ENCODE peak calls at places on chromosomes 2 and 18, in seven cellular contexts. X, O, W, Q, T, R and F are unnamed samples.

GRCh38 chr2:5587726-5588125 is 104.5 kb upstream of the SOX11 start:
- DNase-seq in X (no peak), O (no peak), W (no peak), Q (no peak), T (no peak), R (no peak), F (no peak)

GRCh38 chr2:205107810-205108209 is 562.5 kb downstream of the PARD3B start:
- DNase-seq in X (no peak), O (no peak), W (no peak), Q (no peak), T (no peak), R (no peak), F (no peak)

GRCh38 chr2:41234093-41234492 is 782.2 kb upstream of the SLC8A1 start:
- DNase-seq in X (no peak), O (no peak), W (no peak), Q (no peak), T (no peak), R (no peak), F (no peak)

GRCh38 chr2:64632855-64633819 is 20.6 kb downstream of the SERTAD2 start:
- DNase-seq in X (no peak), O (no peak), W (no peak), Q (no peak), T (no peak), R (no peak), F (no peak)

GRCh38 chr18:67599277-67599676 is 82.8 kb upstream of the DSEL start:
- DNase-seq in X (no peak), O (peak), W (peak), Q (no peak), T (no peak), R (peak), F (no peak)

GRCh38 chr2:60883896-60884295 is 2.5 kb downstream of the REL start:
- DNase-seq in X (no peak), O (no peak), W (no peak), Q (no peak), T (no peak), R (no peak), F (no peak)

GRCh38 chr2:60992985-60993392 is 24.5 kb upstream of the PEX13 start:
- DNase-seq in X (peak), O (no peak), W (no peak), Q (no peak), T (peak), R (no peak), F (peak)

GRCh38 chr2:231181848-231182247 is 16.6 kb upstream of the ARMC9 start:
- DNase-seq in X (peak), O (peak), W (no peak), Q (no peak), T (peak), R (peak), F (peak)

GRCh38 chr2:168181825-168182224 is 65.6 kb downstream of the STK39 start:
- DNase-seq in X (no peak), O (no peak), W (no peak), Q (no peak), T (no peak), R (peak), F (no peak)

GRCh38 chr2:77768508-77768907 is 246.3 kb upstream of the LRRTM4 start:
- DNase-seq in X (no peak), O (no peak), W (no peak), Q (no peak), T (no peak), R (no peak), F (no peak)

GRCh38 chr2:209525336-209525735 is 101.5 kb downstream of the MAP2 start:
- DNase-seq in X (no peak), O (no peak), W (no peak), Q (no peak), T (no peak), R (no peak), F (no peak)

GRCh38 chr2:233745073-233745755 is 14.9 kb upstream of the UGT1A1 start:
- DNase-seq in X (no peak), O (no peak), W (no peak), Q (no peak), T (no peak), R (no peak), F (no peak)

GRCh38 chr2:229688141-229688540 is 26.2 kb downstream of the DNER start:
- DNase-seq in X (no peak), O (no peak), W (no peak), Q (no peak), T (no peak), R (no peak), F (no peak)

GRCh38 chr2:16102976-16103380 is 162.6 kb downstream of the MYCN start:
- DNase-seq in X (no peak), O (no peak), W (no peak), Q (no peak), T (no peak), R (no peak), F (no peak)

GRCh38 chr2:239948100-239948881 is 76.9 kb downstream of the NDUFA10 start:
- DNase-seq in X (no peak), O (no peak), W (no peak), Q (no peak), T (no peak), R (no peak), F (peak)

GRCh38 chr2:120832296-120833070 is 96.8 kb downstream of the GLI2 start:
- DNase-seq in X (no peak), O (no peak), W (no peak), Q (no peak), T (no peak), R (no peak), F (no peak)

GRCh38 chr2:204108874-204109295 is 172.3 kb downstream of the ICOS start:
- DNase-seq in X (no peak), O (no peak), W (no peak), Q (no peak), T (no peak), R (no peak), F (no peak)

GRCh38 chr2:121697108-121697631 is 39.5 kb downstream of the NIFK start:
- DNase-seq in X (no peak), O (no peak), W (no peak), Q (no peak), T (no peak), R (peak), F (no peak)

GRCh38 chr2:134845719-134846118 is 7.3 kb downstream of the ACMSD start:
- DNase-seq in X (no peak), O (peak), W (peak), Q (no peak), T (no peak), R (peak), F (no peak)

GRCh38 chr2:102061962-102062795 is 70.4 kb downstream of the IL1R2 start:
- DNase-seq in X (peak), O (peak), W (no peak), Q (no peak), T (no peak), R (no peak), F (no peak)

GRCh38 chr2:102915128-102915527 is 153.3 kb downstream of the TMEM182 start:
- DNase-seq in X (no peak), O (peak), W (peak), Q (no peak), T (no peak), R (peak), F (no peak)

GRCh38 chr2:112541315-112542122 is 746 bp upstream of the POLR1B start:
- DNase-seq in X (peak), O (peak), W (no peak), Q (no peak), T (peak), R (no peak), F (peak)

GRCh38 chr2:132668189-132668833 is 1.7 kb downstream of the LYPD1 start:
- DNase-seq in X (no peak), O (peak), W (no peak), Q (peak), T (no peak), R (no peak), F (no peak)

GRCh38 chr2:79717364-79718007 is 204.6 kb downstream of the CTNNA2 start:
- DNase-seq in X (no peak), O (peak), W (peak), Q (no peak), T (no peak), R (no peak), F (no peak)

GRCh38 chr18:48832961-48833700 is 117.6 kb downstream of the SMAD7 start:
- DNase-seq in X (peak), O (no peak), W (peak), Q (no peak), T (no peak), R (peak), F (peak)

GRCh38 chr2:232276084-232276738 is 102.3 kb upstream of the ALPP start:
- DNase-seq in X (no peak), O (no peak), W (no peak), Q (no peak), T (no peak), R (peak), F (no peak)

GRCh38 chr18:62781893-62782292 is 66.6 kb downstream of the PHLPP1 start:
- DNase-seq in X (no peak), O (peak), W (no peak), Q (no peak), T (no peak), R (peak), F (no peak)

GRCh38 chr18:58091099-58091611 is 47.1 kb downstream of the NEDD4L start:
- DNase-seq in X (no peak), O (no peak), W (peak), Q (peak), T (peak), R (peak), F (peak)

GRCh38 chr2:184363213-184363612 is 235.1 kb upstream of the ZNF804A start:
- DNase-seq in X (no peak), O (no peak), W (no peak), Q (no peak), T (no peak), R (no peak), F (no peak)

GRCh38 chr2:31274700-31275075 is 40.7 kb downstream of the EHD3 start:
- DNase-seq in X (no peak), O (no peak), W (no peak), Q (no peak), T (no peak), R (no peak), F (no peak)

GRCh38 chr2:641501-642430 is 35.4 kb downstream of the TMEM18 start:
- DNase-seq in X (no peak), O (no peak), W (no peak), Q (no peak), T (no peak), R (no peak), F (no peak)

GRCh38 chr2:237874585-237875161 is 15.2 kb downstream of the RAMP1 start:
- DNase-seq in X (no peak), O (peak), W (no peak), Q (no peak), T (no peak), R (peak), F (no peak)

GRCh38 chr2:33425660-33426059 is 50.8 kb upstream of the RASGRP3 start:
- DNase-seq in X (no peak), O (no peak), W (no peak), Q (no peak), T (no peak), R (peak), F (no peak)

GRCh38 chr2:158716091-158716815 is 78.9 kb upstream of the DAPL1 start:
- DNase-seq in X (peak), O (no peak), W (no peak), Q (no peak), T (no peak), R (no peak), F (no peak)

GRCh38 chr2:96618599-96619283 is 19.4 kb downstream of the KANSL3 start:
- DNase-seq in X (no peak), O (no peak), W (no peak), Q (no peak), T (no peak), R (no peak), F (no peak)

GRCh38 chr2:105261061-105261460 is 19.5 kb downstream of the GPR45 start:
- DNase-seq in X (no peak), O (peak), W (peak), Q (no peak), T (no peak), R (peak), F (no peak)

GRCh38 chr2:137050949-137051348 is 285.6 kb downstream of the THSD7B start:
- DNase-seq in X (no peak), O (no peak), W (no peak), Q (no peak), T (no peak), R (peak), F (no peak)
- TF ChIP-seq CTCF in X (no peak), O (peak), W (peak), Q (no peak), T (no peak), R (peak), F (no peak)

GRCh38 chr2:160291382-160291781 is 91.3 kb upstream of the ITGB6 start:
- DNase-seq in X (no peak), O (no peak), W (no peak), Q (no peak), T (no peak), R (no peak), F (no peak)
- TF ChIP-seq CTCF in X (peak), O (no peak), W (no peak), Q (no peak), T (no peak), R (no peak), F (no peak)

GRCh38 chr18:55097406-55098170 is 138.3 kb upstream of the CCDC68 start:
- DNase-seq in X (no peak), O (no peak), W (peak), Q (no peak), T (no peak), R (no peak), F (no peak)

GRCh38 chr18:55095579-55095978 is 136.3 kb upstream of the CCDC68 start:
- DNase-seq in X (no peak), O (no peak), W (no peak), Q (no peak), T (no peak), R (no peak), F (no peak)

GRCh38 chr18:55093808-55094207 is 134.5 kb upstream of the CCDC68 start:
- DNase-seq in X (no peak), O (no peak), W (no peak), Q (no peak), T (no peak), R (no peak), F (no peak)

GRCh38 chr18:55093295-55093694 is 134.0 kb upstream of the CCDC68 start:
- DNase-seq in X (no peak), O (no peak), W (no peak), Q (no peak), T (no peak), R (no peak), F (no peak)

GRCh38 chr18:55096261-55097026 is 137.2 kb upstream of the CCDC68 start:
- DNase-seq in X (peak), O (peak), W (no peak), Q (no peak), T (peak), R (peak), F (no peak)
- TF ChIP-seq CTCF in X (peak), O (peak), W (peak), Q (no peak), T (peak), R (peak), F (no peak)

DNA sequence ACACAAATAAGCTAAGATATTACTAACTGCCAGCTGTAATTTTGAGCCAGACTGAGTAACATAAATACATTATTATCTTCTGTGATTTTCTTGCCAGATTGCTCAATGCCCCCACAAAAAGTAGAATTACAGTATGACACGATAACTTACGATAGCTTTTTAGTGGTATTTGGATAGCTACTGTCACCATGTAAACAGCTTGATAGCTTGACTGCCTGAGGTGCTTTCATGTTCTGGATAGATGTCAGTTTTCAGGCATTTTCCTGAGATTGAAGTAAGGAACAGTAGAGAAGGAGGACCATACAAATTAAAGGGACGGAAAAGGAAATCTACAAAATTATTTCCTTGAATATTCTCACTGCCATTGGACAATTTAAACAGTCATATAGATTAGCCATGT is 533.3 kb downstream of the SOCS6 start:
- DNase-seq in X (no peak), O (no peak), W (no peak), Q (no peak), T (no peak), R (no peak), F (no peak)
- TF ChIP-seq CTCF in X (no peak), O (no peak), W (no peak), Q (no peak), T (no peak), R (no peak), F (no peak)

GRCh38 chr2:63073994-63074393 is 23.4 kb downstream of the OTX1 start:
- DNase-seq in X (no peak), O (no peak), W (no peak), Q (no peak), T (no peak), R (no peak), F (no peak)

GRCh38 chr2:63081404-63081803 is 30.8 kb downstream of the OTX1 start:
- DNase-seq in X (no peak), O (no peak), W (no peak), Q (no peak), T (no peak), R (no peak), F (no peak)

GRCh38 chr2:63078852-63079606 is 28.4 kb downstream of the OTX1 start:
- DNase-seq in X (no peak), O (no peak), W (no peak), Q (no peak), T (peak), R (peak), F (no peak)
- TF ChIP-seq CTCF in X (no peak), O (peak), W (peak), Q (no peak), T (peak), R (peak), F (peak)

GRCh38 chr2:152648336-152648735 is 68.9 kb downstream of the PRPF40A start:
- DNase-seq in X (no peak), O (no peak), W (no peak), Q (no peak), T (no peak), R (peak), F (no peak)
- TF ChIP-seq CTCF in X (peak), O (peak), W (peak), Q (no peak), T (no peak), R (peak), F (no peak)

GRCh38 chr18:76382265-76382664 is 112.8 kb downstream of the ZNF516 start:
- DNase-seq in X (no peak), O (no peak), W (no peak), Q (no peak), T (no peak), R (no peak), F (no peak)

GRCh38 chr18:76379226-76380126 is 115.6 kb downstream of the ZNF516 start:
- DNase-seq in X (no peak), O (no peak), W (no peak), Q (no peak), T (no peak), R (no peak), F (no peak)

GRCh38 chr18:76380127-76380729 is 114.8 kb downstream of the ZNF516 start:
- DNase-seq in X (no peak), O (no peak), W (no peak), Q (no peak), T (no peak), R (no peak), F (no peak)

GRCh38 chr18:76378526-76379215 is 116.4 kb downstream of the ZNF516 start:
- DNase-seq in X (no peak), O (no peak), W (no peak), Q (no peak), T (no peak), R (no peak), F (no peak)

DNA sequence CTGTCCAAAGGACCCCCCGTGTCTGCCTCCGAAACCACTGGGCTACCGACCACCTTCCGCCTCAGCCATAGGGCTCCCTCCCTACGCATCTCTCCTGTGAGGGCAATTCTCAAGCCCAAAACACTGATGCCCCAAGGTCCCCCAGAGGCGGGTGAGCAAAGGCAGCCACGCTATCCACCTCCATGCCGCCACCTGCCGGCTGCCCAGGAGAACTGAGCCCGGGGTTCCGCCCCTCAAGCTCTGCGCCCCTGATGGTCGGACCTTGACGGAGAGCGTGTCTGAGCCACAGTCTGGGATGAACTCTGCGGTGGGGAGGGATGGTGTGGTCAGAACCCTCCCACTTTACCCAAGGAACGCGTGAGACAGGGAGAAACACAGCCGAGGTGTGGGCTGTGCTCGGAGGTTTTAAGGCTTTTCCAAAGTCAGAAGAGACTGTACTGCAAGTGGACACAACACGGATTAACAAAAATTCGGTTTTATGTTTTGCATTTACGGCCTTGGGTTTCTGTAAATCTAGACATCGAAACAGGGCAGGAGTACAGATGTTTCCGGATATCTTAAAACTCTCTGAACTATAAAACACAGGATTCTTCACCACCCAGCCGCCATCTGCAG is 114.1 kb downstream of the ZNF516 start:
- DNase-seq in X (no peak), O (no peak), W (no peak), Q (no peak), T (no peak), R (peak), F (no peak)
- TF ChIP-seq CTCF in X (peak), O (peak), W (peak), Q (no peak), T (peak), R (peak), F (peak)

DNA sequence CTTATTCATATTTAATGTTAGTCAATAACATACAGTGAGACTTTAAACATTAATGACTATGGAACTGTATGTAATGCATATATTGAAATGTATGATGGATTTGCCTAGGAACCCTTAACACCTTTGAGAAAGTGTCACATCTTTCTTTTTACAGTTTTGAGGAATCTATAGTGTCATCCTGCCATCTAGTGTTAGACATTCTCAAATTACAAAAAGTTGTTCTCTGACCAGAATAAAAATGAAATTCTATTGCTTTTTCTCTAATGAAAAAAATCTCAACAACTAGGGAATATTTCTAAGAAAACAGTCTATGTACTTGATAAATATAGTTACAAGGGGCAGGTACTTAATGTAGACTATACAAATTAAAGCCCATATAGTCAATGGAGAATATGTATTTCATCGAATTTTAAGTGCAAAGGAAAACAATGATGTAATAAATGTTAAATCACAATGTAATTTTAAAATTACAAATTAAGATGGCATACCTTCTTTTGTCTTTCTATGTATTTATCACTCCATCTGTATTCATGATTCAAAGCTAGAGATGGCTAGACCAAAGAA is 5.1 kb upstream of the CALCRL start:
- DNase-seq in X (no peak), O (no peak), W (no peak), Q (no peak), T (no peak), R (peak), F (no peak)
- TF ChIP-seq CTCF in X (peak), O (peak), W (no peak), Q (no peak), T (peak), R (peak), F (peak)

DNA sequence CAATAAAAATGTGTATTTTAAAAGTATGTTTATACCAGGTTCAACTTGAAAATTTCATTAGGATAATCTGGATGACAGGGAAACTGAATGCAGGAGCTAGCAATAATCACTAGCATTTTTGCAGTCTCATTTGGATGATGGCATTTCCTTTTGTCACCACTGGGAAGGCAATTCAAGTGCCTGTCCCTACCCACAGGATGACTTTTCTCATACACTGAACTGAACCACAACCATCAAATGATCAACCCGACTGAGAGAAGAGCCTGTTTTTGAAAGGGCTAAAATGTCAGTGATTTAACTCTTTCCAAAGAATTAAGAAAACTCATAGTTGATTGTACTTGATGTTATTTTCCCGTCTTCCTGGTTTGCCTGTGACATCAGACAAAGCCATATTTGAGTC is 115.0 kb downstream of the FAM124B start:
- DNase-seq in X (no peak), O (no peak), W (no peak), Q (no peak), T (no peak), R (no peak), F (no peak)
- TF ChIP-seq CTCF in X (no peak), O (peak), W (no peak), Q (no peak), T (no peak), R (no peak), F (no peak)